ENCODE peak calls at places on chromosomes 11 and 22, in nine cellular contexts. V is fibroblast of mammary gland, Y is osteocyte, U is tibial nerve, G is AG09309, H is IMR-90, S is epithelial cell of esophagus, Q is AG09319, C is neural progenitor cell. L is an unnamed sample.
A peak's percentile ranks its signal among the peaks of the same experiment; 100 is the strongest.

GRCh38 chr11:134503104-134503503 is 91.1 kb upstream of the B3GAT1 start:
- DNase-seq in V (no peak), Y (no peak), U (no peak), G (no peak), H (no peak), S (no peak), Q (no peak), C (peak; percentile 54), L (no peak)

GRCh38 chr11:128548655-128549255 is 38.6 kb downstream of the ETS1 start:
- DNase-seq in V (peak; percentile 48), Y (no peak), U (peak; percentile 30), G (no peak), H (peak; percentile 32), S (no peak), Q (no peak), C (peak; percentile 71), L (no peak)

GRCh38 chr11:69292221-69292648 is 1.7 kb upstream of the MYEOV start:
- DNase-seq in V (peak; percentile 33), Y (no peak), U (no peak), G (no peak), H (no peak), S (peak; percentile 18), Q (no peak), C (peak; percentile 56), L (no peak)

GRCh38 chr11:33531743-33532181 is 168.9 kb downstream of the C11orf91 start:
- DNase-seq in V (peak; percentile 99), Y (no peak), U (no peak), G (peak; percentile 92), H (peak; percentile 80), S (no peak), Q (no peak), C (no peak), L (no peak)

GRCh38 chr11:124538019-124538418 is 5.4 kb downstream of the OR8B12 start:
- DNase-seq in V (peak; percentile 84), Y (no peak), U (no peak), G (no peak), H (peak; percentile 58), S (no peak), Q (no peak), C (no peak), L (no peak)

GRCh38 chr11:125428486-125429173 is 67.4 kb downstream of the FEZ1 start:
- DNase-seq in V (no peak), Y (no peak), U (no peak), G (no peak), H (no peak), S (peak; percentile 17), Q (no peak), C (no peak), L (no peak)

GRCh38 chr11:77003954-77004353 is 30.2 kb upstream of the B3GNT6 start:
- DNase-seq in V (peak; percentile 24), Y (no peak), U (no peak), G (no peak), H (peak; percentile 5), S (peak; percentile 68), Q (no peak), C (no peak), L (no peak)

GRCh38 chr11:134757633-134758032 is 345.6 kb upstream of the B3GAT1 start:
- DNase-seq in V (no peak), Y (no peak), U (no peak), G (no peak), H (no peak), S (no peak), Q (no peak), C (no peak), L (no peak)

GRCh38 chr22:46453006-46453828 is 84.2 kb downstream of the CELSR1 start:
- DNase-seq in V (no peak), Y (no peak), U (no peak), G (no peak), H (no peak), S (peak; percentile 90), Q (no peak), C (no peak), L (no peak)

GRCh38 chr11:124879999-124880611 is 14.9 kb downstream of the ROBO3 start:
- DNase-seq in V (no peak), Y (no peak), U (no peak), G (no peak), H (no peak), S (no peak), Q (no peak), C (no peak), L (no peak)

GRCh38 chr11:103906291-103906850 is 130.1 kb upstream of the DDI1 start:
- DNase-seq in V (no peak), Y (no peak), U (no peak), G (no peak), H (no peak), S (no peak), Q (no peak), C (no peak), L (no peak)

DNA sequence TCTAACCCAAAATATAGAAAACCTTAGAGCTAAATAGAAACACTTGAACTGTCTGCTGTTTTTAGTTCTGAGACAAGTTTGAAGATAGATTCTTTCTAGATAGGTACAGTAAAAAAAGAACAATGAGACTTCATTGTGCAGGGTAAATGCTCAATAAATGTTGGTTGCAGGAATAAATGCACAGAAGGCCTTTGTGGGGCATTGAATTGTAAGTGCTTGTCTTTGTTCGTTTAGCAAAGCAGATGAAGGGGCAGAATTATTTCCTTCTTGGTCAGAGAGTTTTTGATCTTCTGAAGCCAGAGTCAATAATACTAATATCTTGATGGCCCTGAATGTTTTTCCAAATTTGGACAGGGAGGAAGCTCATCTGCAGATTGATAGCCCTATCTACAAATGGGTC is 340.4 kb downstream of the OPCML start:
- DNase-seq in V (no peak), Y (no peak), U (no peak), G (no peak), H (no peak), S (no peak), Q (no peak), C (no peak), L (no peak)
- TF ChIP-seq CTCF in V (no peak), Y (no peak), U (no peak), G (no peak), H (no peak), S (no peak), Q (no peak), C (no peak), L (no peak)

DNA sequence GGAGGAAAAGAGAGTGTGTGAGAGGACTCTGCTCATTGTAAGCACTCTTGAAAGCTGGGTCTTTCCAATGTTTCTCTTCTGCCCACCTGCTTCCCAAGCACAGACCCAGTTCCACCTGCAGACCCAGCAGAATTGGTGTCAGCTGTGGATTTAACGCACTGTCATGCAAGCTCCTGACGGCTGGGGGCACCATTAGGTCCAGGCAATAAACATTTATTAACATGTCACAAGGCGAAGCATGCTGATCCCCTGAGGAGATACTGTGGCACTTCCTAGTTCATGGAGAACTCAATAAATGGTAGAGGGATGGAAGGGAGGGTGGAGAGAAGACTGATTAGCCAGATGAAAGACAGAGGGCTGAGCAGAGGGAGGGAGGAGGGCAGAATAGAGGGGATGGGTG is 68.3 kb upstream of the TSPAN18 start:
- DNase-seq in V (no peak), Y (no peak), U (no peak), G (no peak), H (peak; percentile 13), S (peak; percentile 10), Q (no peak), C (peak; percentile 35), L (no peak)
- TF ChIP-seq CTCF in V (no peak), Y (peak; percentile 40), U (no peak), G (no peak), H (peak; percentile 38), S (no peak), Q (peak; percentile 7), C (peak; percentile 45), L (peak; percentile 49)

GRCh38 chr11:114892381-114893197 is 214.3 kb downstream of the NXPE2 start:
- DNase-seq in V (no peak), Y (no peak), U (no peak), G (no peak), H (no peak), S (no peak), Q (no peak), C (no peak), L (no peak)
- TF ChIP-seq CTCF in V (peak; percentile 19), Y (peak; percentile 6), U (no peak), G (no peak), H (no peak), S (no peak), Q (no peak), C (peak; percentile 56), L (peak; percentile 86)

GRCh38 chr11:75576445-75577049 is 14.5 kb downstream of the SERPINH1 start:
- DNase-seq in V (peak; percentile 55), Y (peak; percentile 89), U (peak; percentile 35), G (no peak), H (peak; percentile 63), S (no peak), Q (no peak), C (no peak), L (no peak)

GRCh38 chr11:75577198-75577597 is 15.1 kb downstream of the SERPINH1 start:
- DNase-seq in V (peak; percentile 44), Y (no peak), U (peak; percentile 40), G (no peak), H (peak; percentile 38), S (no peak), Q (no peak), C (peak; percentile 59), L (no peak)

GRCh38 chr11:75576017-75576416 is 14.0 kb downstream of the SERPINH1 start:
- DNase-seq in V (no peak), Y (no peak), U (no peak), G (no peak), H (no peak), S (no peak), Q (no peak), C (no peak), L (no peak)

GRCh38 chr11:75572744-75573143 is 10.7 kb downstream of the SERPINH1 start:
- DNase-seq in V (no peak), Y (no peak), U (no peak), G (no peak), H (no peak), S (no peak), Q (no peak), C (no peak), L (no peak)

GRCh38 chr11:75574698-75575265 is 12.7 kb downstream of the SERPINH1 start:
- DNase-seq in V (no peak), Y (no peak), U (no peak), G (no peak), H (no peak), S (no peak), Q (no peak), C (no peak), L (no peak)
- TF ChIP-seq CTCF in V (peak; percentile 43), Y (peak; percentile 26), U (no peak), G (peak; percentile 60), H (peak; percentile 40), S (no peak), Q (peak; percentile 44), C (peak; percentile 16), L (no peak)